ENCODE peak calls at places on chromosomes 1 and 21, in six cellular contexts. T, G, H, N, R and Y are unnamed samples.

GRCh38 chr1:47435506-47436303 is 2.1 kb upstream of the FOXD2 start:
- DNase-seq in T (no peak), G (no peak), H (no peak), R (no peak), N (no peak), Y (no peak)

GRCh38 chr1:96730574-96731298 is 9.2 kb downstream of the PTBP2 start:
- DNase-seq in T (peak; percentile 18), R (no peak), G (no peak), H (no peak), N (peak; percentile 57), Y (no peak)

GRCh38 chr1:17998889-17999288 is 108.7 kb upstream of the IGSF21 start:
- DNase-seq in T (peak; percentile 4), G (no peak), H (no peak), N (no peak), R (no peak), Y (peak; percentile 12)

GRCh38 chr1:206706298-206706791 is 21.6 kb downstream of the MAPKAPK2 start:
- DNase-seq in T (peak; percentile 92), H (no peak), G (no peak), N (peak; percentile 83), R (peak; percentile 36), Y (peak; percentile 22)

GRCh38 chr1:41766546-41766945 is 152.2 kb downstream of the HIVEP3 start:
- DNase-seq in H (no peak), T (no peak), N (no peak), G (no peak), R (no peak), Y (no peak)

GRCh38 chr1:228090613-228091081 is 8.1 kb downstream of the ARF1 start:
- DNase-seq in T (peak; percentile 55), G (no peak), N (peak; percentile 53), H (no peak), R (no peak), Y (no peak)

GRCh38 chr1:46198026-46198826 is at the start of gene POMGNT1:
- DNase-seq in T (peak; percentile 39), H (no peak), N (peak; percentile 68), R (peak; percentile 59), G (peak; percentile 68), Y (peak; percentile 37)

GRCh38 chr21:16811011-16811410 is 701.8 kb upstream of the CXADR start:
- DNase-seq in T (no peak), H (no peak), N (no peak), G (no peak), R (no peak), Y (no peak)

GRCh38 chr1:107491582-107491981 is 350.7 kb downstream of the NTNG1 start:
- DNase-seq in T (no peak), G (no peak), H (no peak), R (no peak), N (no peak), Y (no peak)

GRCh38 chr1:29237906-29238600 is 1.7 kb downstream of the PTPRU start:
- DNase-seq in H (no peak), N (peak; percentile 50), T (no peak), G (peak; percentile 59), R (no peak), Y (peak; percentile 64)

GRCh38 chr1:22107126-22107525 is 35.8 kb downstream of the WNT4 start:
- DNase-seq in H (no peak), G (no peak), T (peak; percentile 31), R (no peak), N (peak; percentile 42), Y (no peak)

GRCh38 chr1:98739762-98740161 is 78.2 kb downstream of the SNX7 start:
- DNase-seq in T (no peak), R (no peak), N (no peak), H (no peak), G (no peak), Y (no peak)

GRCh38 chr1:23779826-23780371 is 1.7 kb downstream of the PITHD1 start:
- DNase-seq in R (no peak), T (peak; percentile 65), H (no peak), G (no peak), N (peak; percentile 65), Y (no peak)

GRCh38 chr1:32353431-32353830 is 8.9 kb downstream of the FAM229A start:
- DNase-seq in H (no peak), R (no peak), G (no peak), N (no peak), T (no peak), Y (no peak)

GRCh38 chr21:44582055-44582454 is 1.7 kb upstream of the KRTAP10-5 start:
- DNase-seq in H (no peak), T (no peak), R (no peak), G (peak; percentile 21), N (no peak), Y (no peak)

GRCh38 chr1:239547987-239548386 is 161.6 kb downstream of the CHRM3 start:
- DNase-seq in G (no peak), N (no peak), H (no peak), T (no peak), R (no peak), Y (no peak)

GRCh38 chr1:219347843-219348475 is 174.3 kb downstream of the LYPLAL1 start:
- DNase-seq in R (no peak), G (no peak), H (no peak), T (no peak), N (no peak), Y (no peak)

GRCh38 chr1:85463666-85464496 is 1.1 kb downstream of the DDAH1 start:
- DNase-seq in H (no peak), T (no peak), R (peak; percentile 15), G (no peak), N (peak; percentile 45), Y (no peak)

GRCh38 chr1:192445849-192446489 is 129.2 kb downstream of the RGS21 start:
- DNase-seq in H (no peak), T (peak; percentile 60), N (peak; percentile 54), G (no peak), R (peak; percentile 42), Y (peak; percentile 76)

GRCh38 chr1:180912801-180913616 is at the start of gene KIAA1614:
- DNase-seq in T (peak; percentile 39), G (peak; percentile 46), H (no peak), R (peak; percentile 47), N (peak; percentile 51), Y (peak; percentile 5)

GRCh38 chr21:32771134-32771523 is 426 bp downstream of the PAXBP1 start:
- DNase-seq in N (peak; percentile 70), G (peak; percentile 57), R (no peak), T (peak; percentile 56), H (no peak), Y (peak; percentile 73)

GRCh38 chr1:226609836-226610455 is 61.4 kb downstream of the STUM start:
- DNase-seq in H (no peak), T (no peak), R (no peak), G (no peak), N (no peak), Y (no peak)

GRCh38 chr1:226608699-226609505 is 60.3 kb downstream of the STUM start:
- DNase-seq in R (peak; percentile 72), N (peak; percentile 49), H (peak; percentile 70), G (peak; percentile 89), T (peak; percentile 59), Y (peak; percentile 62)

GRCh38 chr1:226607268-226607660 is 58.7 kb downstream of the STUM start:
- DNase-seq in H (no peak), N (no peak), T (no peak), G (no peak), R (no peak), Y (no peak)

GRCh38 chr1:226606311-226607267 is 58.0 kb downstream of the STUM start:
- DNase-seq in H (no peak), R (no peak), T (no peak), G (peak; percentile 65), N (no peak), Y (peak; percentile 29)

GRCh38 chr1:226607821-226608220 is 59.3 kb downstream of the STUM start:
- DNase-seq in T (no peak), R (no peak), H (no peak), G (no peak), N (no peak), Y (no peak)
- H2AK5ac ChIP-seq in T (no peak overlapping the region), R (peak overlapping the region; percentile 84), H (no peak overlapping the region), G (no peak overlapping the region), N (no peak overlapping the region), Y (no peak overlapping the region)

DNA sequence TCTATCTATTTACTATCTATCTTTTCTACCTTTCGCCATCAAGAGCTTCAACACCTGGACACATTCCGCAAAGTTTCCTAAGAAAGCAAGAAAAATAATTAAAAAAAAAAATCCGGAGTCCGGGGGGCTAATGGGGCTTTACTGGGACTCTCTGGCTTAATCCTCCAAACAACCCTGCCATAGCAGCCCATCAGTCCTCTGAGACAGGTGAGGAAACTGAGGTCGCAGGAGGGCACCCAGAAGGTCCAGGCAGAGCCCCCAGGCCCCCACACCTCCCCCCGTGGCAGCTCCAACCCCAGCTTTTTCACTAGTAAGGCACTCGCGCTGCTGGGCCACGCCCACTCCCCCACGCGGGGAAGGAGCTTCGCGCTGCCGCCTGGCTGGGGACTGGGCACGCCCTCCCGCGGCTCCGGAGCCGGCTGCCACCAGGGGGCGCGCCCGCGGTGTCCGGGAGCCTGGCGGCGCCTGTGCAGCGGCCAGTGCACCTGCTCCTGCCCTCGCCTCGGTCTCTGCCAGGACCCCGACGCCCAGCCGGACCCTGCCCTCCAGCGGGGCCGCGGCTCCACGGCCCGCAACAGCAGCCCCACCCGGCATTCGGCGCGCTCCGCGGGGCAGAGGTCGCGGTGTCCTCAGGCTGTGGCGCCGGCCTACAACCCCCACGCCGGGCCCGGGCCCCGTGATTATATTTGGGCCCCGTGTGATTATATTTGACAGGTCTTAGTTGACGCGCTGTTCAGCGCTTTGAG is 54.1 kb upstream of the SAMD11 start:
- DNase-seq in G (peak; percentile 79), H (no peak), N (peak; percentile 41), T (peak; percentile 7), R (peak; percentile 35), Y (peak; percentile 59)
- H2AFZ ChIP-seq in G (no peak overlapping the region), H (no peak overlapping the region), N (no peak overlapping the region), T (peak overlapping the region; percentile 76), R (peak overlapping the region; percentile 77), Y (no peak overlapping the region)

GRCh38 chr1:154969741-154970452 is 650 bp downstream of the SHC1 start:
- DNase-seq in N (no peak), G (no peak), H (no peak), R (no peak), T (no peak), Y (no peak)
- H2AK5ac ChIP-seq in N (peak overlapping the region; percentile 9), G (no peak overlapping the region), H (peak overlapping the region; percentile 97), R (peak overlapping the region; percentile 85), T (peak overlapping the region; percentile 89), Y (peak overlapping the region; percentile 33)

DNA sequence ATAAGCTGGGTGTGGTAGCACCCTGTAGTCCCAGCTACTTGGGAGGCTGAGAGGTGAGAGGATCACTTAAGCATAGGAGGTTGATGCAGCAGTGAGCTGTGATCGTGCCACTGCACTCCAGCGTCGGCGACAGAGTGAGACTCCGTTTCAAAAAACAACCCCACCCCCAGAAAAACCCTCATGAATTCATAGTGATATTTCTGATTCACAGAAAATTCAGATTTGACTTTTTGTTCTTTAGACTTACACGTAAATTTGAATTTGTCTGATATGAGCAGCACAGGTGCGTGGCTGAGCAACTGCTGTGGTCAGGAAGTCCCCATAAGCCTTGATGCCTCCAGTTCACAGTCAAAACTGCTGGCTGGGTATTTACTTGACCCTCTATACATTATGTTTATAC is 10.0 kb upstream of the MORC3 start:
- DNase-seq in T (no peak), G (no peak), N (no peak), H (no peak), R (no peak), Y (no peak)
- H2AFZ ChIP-seq in T (no peak overlapping the region), G (no peak overlapping the region), N (no peak overlapping the region), H (no peak overlapping the region), R (no peak overlapping the region), Y (no peak overlapping the region)

GRCh38 chr1:175893192-175893591 is 149.8 kb upstream of the TNR start:
- DNase-seq in T (peak; percentile 23), R (no peak), G (no peak), N (no peak), H (no peak), Y (no peak)
- H2AK5ac ChIP-seq in T (no peak overlapping the region), R (no peak overlapping the region), G (no peak overlapping the region), N (no peak overlapping the region), H (no peak overlapping the region), Y (no peak overlapping the region)